ENCODE peak calls at places on chromosomes 7 and 10, in nine cellular contexts. G is aorta, C is heart left ventricle, R is Peyer's patch, S is adipocyte, I is GM23248, Q is NT2/D1, H is cardiac muscle cell, P is A549. A is an unnamed sample.

GRCh38 chr7:131039355-131039762 is 288.3 kb upstream of the MKLN1 start:
- DNase-seq in H (no peak), C (no peak), S (peak; percentile 58), Q (no peak), G (no peak), I (peak; percentile 34), R (no peak), P (no peak), A (no peak)

GRCh38 chr10:81848514-81848913 is 26.5 kb upstream of the NRG3 start:
- DNase-seq in Q (no peak), P (no peak), R (no peak), S (no peak), I (no peak), G (no peak), H (peak; percentile 19), C (no peak), A (no peak)

GRCh38 chr7:140230862-140231778 is 54.3 kb upstream of the KDM7A start:
- DNase-seq in P (peak; percentile 44), Q (peak; percentile 32), H (peak; percentile 84), I (peak; percentile 56), R (peak; percentile 87), S (peak; percentile 67), G (peak; percentile 68), C (peak; percentile 60), A (peak; percentile 73)

GRCh38 chr7:29424984-29425309 is 138.7 kb upstream of the PRR15 start:
- DNase-seq in H (no peak), C (no peak), S (no peak), R (peak; percentile 74), G (no peak), P (no peak), Q (no peak), I (no peak), A (no peak)

GRCh38 chr10:133127291-133128125 is 32.5 kb upstream of the KNDC1 start:
- DNase-seq in H (no peak), S (no peak), P (peak; percentile 54), I (peak; percentile 50), C (peak; percentile 12), G (peak; percentile 16), R (no peak), Q (no peak), A (no peak)

GRCh38 chr7:131223151-131223550 is 104.5 kb upstream of the MKLN1 start:
- DNase-seq in I (no peak), R (no peak), S (no peak), H (no peak), P (no peak), C (no peak), G (no peak), Q (no peak), A (no peak)

GRCh38 chr7:77765906-77766800 is 32.1 kb downstream of the TMEM60 start:
- DNase-seq in G (no peak), Q (no peak), I (no peak), C (no peak), S (peak; percentile 62), H (no peak), P (no peak), R (no peak), A (no peak)

GRCh38 chr10:97553575-97554100 is 18.9 kb upstream of the ANKRD2 start:
- DNase-seq in G (peak; percentile 79), S (peak; percentile 90), I (peak; percentile 85), H (peak; percentile 77), R (peak; percentile 76), C (peak; percentile 72), Q (no peak), P (peak; percentile 74), A (peak; percentile 85)

GRCh38 chr10:16987129-16987670 is 142.4 kb downstream of the CUBN start:
- DNase-seq in P (no peak), Q (no peak), G (no peak), S (peak; percentile 88), R (no peak), I (peak; percentile 87), C (no peak), H (no peak), A (no peak)

GRCh38 chr7:105098863-105099515 is 85.0 kb downstream of the KMT2E start:
- DNase-seq in Q (no peak), I (peak; percentile 41), H (no peak), C (no peak), S (no peak), R (no peak), G (no peak), P (no peak), A (no peak)

GRCh38 chr7:92684274-92684673 is 94.1 kb upstream of the FAM133B start:
- DNase-seq in P (no peak), H (no peak), G (no peak), C (no peak), S (no peak), R (no peak), I (no peak), Q (peak; percentile 44), A (no peak)

GRCh38 chr7:27099224-27099838 is 3.2 kb downstream of the HOXA2 start:
- DNase-seq in I (no peak), Q (no peak), H (no peak), G (no peak), P (no peak), S (no peak), R (no peak), C (no peak), A (no peak)

GRCh38 chr7:27099839-27100225 is 2.7 kb downstream of the HOXA2 start:
- DNase-seq in H (no peak), C (no peak), S (no peak), P (no peak), I (no peak), R (no peak), G (no peak), Q (no peak), A (no peak)

GRCh38 chr7:27097686-27098492 is 2.1 kb upstream of the HOXA1 start:
- DNase-seq in Q (no peak), G (peak; percentile 58), P (no peak), C (no peak), R (no peak), S (no peak), I (peak; percentile 46), H (no peak), A (no peak)

GRCh38 chr7:27096756-27097514 is 1.1 kb upstream of the HOXA1 start:
- DNase-seq in C (no peak), Q (no peak), G (peak; percentile 72), S (no peak), R (no peak), H (no peak), P (no peak), I (peak; percentile 80), A (no peak)

DNA sequence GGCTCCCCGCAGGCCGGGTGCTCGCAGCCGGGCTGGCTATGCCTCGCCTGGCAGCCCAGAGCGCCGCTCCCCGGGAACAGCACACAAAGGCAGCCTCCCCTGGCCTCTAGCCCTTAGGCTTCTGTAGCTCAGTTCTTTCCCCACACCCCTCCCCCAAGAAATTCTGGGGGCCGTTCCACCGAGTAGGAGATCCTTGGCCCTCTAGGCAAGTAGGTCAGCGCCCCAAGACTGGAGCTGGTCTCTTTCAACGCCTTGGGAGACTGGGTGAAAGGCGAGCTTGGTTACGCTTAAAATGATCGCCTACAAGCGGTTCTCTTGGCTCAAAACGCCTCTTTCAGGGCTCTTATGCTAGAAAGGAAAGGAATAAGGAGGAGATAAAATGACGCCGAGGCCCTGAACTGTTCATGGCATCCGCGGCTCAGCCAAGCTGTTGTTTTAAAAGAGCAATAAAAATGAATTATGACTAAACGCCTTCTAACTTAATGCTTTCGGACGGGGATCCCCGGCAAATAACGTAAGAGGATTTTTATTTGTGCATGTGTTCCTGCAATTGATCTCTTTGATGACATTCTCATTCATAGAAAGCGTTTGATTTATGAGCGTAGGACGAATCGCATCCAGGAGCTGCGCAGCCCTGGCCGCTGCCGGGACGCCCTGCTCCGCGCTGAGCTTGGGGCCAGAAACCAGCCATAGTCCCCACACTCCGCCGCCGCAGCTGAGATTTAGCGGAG is 2.9 kb upstream of the HOXA1 start:
- DNase-seq in C (no peak), R (peak; percentile 73), I (peak; percentile 76), H (peak; percentile 42), G (peak; percentile 57), P (no peak), S (no peak), Q (no peak), A (no peak)
- H3K4me3 ChIP-seq in C (peak overlapping the region; percentile 24), R (peak overlapping the region; percentile 18), I (peak overlapping the region; percentile 80), H (no peak overlapping the region), G (peak overlapping the region; percentile 91), P (no peak overlapping the region), S (peak overlapping the region; percentile 94), Q (peak overlapping the region; percentile 9), A (no peak overlapping the region)

GRCh38 chr10:110870823-110871235 is 899 bp upstream of the PDCD4 start:
- DNase-seq in P (no peak), S (peak; percentile 57), G (no peak), Q (no peak), C (no peak), R (no peak), I (peak; percentile 74), H (no peak), A (no peak)
- H3K4me3 ChIP-seq in P (peak overlapping the region; percentile 78), S (peak overlapping the region; percentile 84), G (no peak overlapping the region), Q (peak overlapping the region; percentile 16), C (peak overlapping the region; percentile 93), R (peak overlapping the region; percentile 98), I (peak overlapping the region; percentile 95), H (no peak overlapping the region), A (no peak overlapping the region)

DNA sequence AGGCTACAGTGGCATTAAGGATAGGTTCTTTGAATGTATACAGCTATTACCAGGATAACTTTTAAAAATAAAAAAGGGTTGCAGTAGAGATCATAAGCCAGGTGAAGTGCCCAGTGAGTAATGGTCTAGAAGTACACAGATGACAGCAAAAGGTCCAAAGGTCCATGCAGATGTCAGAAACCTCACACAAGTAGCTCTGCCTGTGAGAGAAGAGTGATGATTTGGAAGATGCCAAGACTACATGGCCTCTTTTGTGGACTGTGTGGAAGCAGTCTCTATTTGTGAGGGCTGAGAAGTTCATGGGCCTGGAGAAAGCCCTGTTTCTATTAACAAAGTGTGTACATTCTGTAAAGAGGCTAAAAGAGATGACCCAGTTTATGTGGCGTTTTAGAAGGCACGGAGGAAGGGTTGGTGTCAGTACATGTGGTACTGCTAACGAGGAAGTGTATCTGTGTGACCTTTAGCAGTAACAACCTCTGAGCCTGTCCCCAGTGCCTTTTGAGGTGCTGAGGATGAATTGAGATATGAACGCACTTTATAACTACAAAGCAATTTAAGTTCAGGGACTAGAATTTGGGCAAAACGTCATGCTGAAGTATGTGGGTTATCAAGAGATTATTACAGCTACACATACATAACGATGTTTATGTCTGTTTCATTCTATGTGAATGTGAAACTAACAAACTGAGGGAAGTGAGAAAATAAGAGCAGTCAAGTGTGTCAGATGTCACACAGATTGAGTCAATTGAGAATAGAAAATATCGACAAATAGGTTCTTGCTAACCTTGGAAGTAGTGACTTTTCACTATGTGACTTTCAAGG is 7.6 kb downstream of the CYCS start:
- DNase-seq in Q (no peak), S (no peak), C (no peak), G (no peak), H (no peak), P (no peak), R (peak; percentile 72), I (no peak), A (no peak)
- H3K4me3 ChIP-seq in Q (no peak overlapping the region), S (no peak overlapping the region), C (no peak overlapping the region), G (no peak overlapping the region), H (no peak overlapping the region), P (no peak overlapping the region), R (peak overlapping the region; percentile 14), I (no peak overlapping the region), A (no peak overlapping the region)

DNA sequence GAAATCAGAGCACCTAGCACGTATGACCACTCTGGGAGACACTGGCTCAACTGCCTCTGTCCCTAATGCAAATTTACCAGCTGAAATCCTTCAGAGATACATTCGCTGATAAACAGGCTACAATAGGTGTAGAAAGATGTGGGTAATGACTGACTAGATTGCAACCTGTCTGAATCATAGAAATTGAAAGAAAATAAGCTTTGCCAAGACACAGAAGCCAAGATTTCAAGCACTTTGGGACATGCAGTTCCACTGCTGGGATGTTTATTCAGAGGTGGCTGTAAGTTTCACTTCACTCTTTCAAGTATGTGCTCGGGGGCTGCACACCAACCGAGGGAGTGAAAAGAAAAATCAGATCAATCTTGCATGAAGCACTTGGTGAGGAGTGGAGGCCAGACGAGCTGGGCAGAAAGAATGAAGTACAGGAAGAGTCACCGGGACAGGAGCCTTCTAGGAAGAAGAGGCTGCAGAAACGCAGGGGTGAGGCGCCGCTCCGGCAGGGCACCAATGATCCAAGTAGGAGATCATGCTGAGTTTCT is 276.7 kb downstream of the PARD3 start:
- DNase-seq in I (peak; percentile 50), Q (no peak), R (no peak), P (peak; percentile 45), H (peak; percentile 19), S (no peak), C (no peak), G (no peak), A (no peak)
- H3K4me3 ChIP-seq in I (peak overlapping the region; percentile 72), Q (no peak overlapping the region), R (no peak overlapping the region), P (peak overlapping the region; percentile 31), H (no peak overlapping the region), S (peak overlapping the region; percentile 84), C (no peak overlapping the region), G (no peak overlapping the region), A (no peak overlapping the region)

A was measured in iPS DF 6.9.